ENCODE peak calls at places on chromosomes 4 and X, in seven cellular contexts. One of them, this sample, is unnamed.

GRCh38 chr4:55947254-55947882 is 1.4 kb upstream of the CEP135 start:
- DNase-seq in SJCRH30: no peak
- DNase-seq in stimulated activated naive CD8-positive, alpha-beta T cell treated with anti-CD3 and anti-CD28 coated beads, Interleukin-15, Interleukin-2, amounts not matched to agents 100 U/mL and 50 U/mL, for 24 hours: peak
- DNase-seq in NCI-H748 treated with DMSO at 0.1 percent for 48 hours: no peak
- DNase-seq in nephron progenitor cell: no peak
- DNase-seq in NCI-H1105: no peak
- DNase-seq in NCI-H1694 treated with DMSO at 0.1 percent for 48 hours: peak
- DNase-seq in this sample: no peak

GRCh38 chr4:80336582-80336981 is 1.1 kb downstream of the CFAP299 start:
- DNase-seq in SJCRH30: peak
- DNase-seq in stimulated activated naive CD8-positive, alpha-beta T cell treated with anti-CD3 and anti-CD28 coated beads, Interleukin-15, Interleukin-2, amounts not matched to agents 100 U/mL and 50 U/mL, for 24 hours: no peak
- DNase-seq in NCI-H748 treated with DMSO at 0.1 percent for 48 hours: peak
- DNase-seq in nephron progenitor cell: peak
- DNase-seq in NCI-H1105: peak
- DNase-seq in NCI-H1694 treated with DMSO at 0.1 percent for 48 hours: peak
- DNase-seq in this sample: peak

GRCh38 chr4:184313710-184314659 is 96.3 kb upstream of the ENPP6 start:
- DNase-seq in SJCRH30: no peak
- DNase-seq in stimulated activated naive CD8-positive, alpha-beta T cell treated with anti-CD3 and anti-CD28 coated beads, Interleukin-15, Interleukin-2, amounts not matched to agents 100 U/mL and 50 U/mL, for 24 hours: peak
- DNase-seq in NCI-H748 treated with DMSO at 0.1 percent for 48 hours: no peak
- DNase-seq in nephron progenitor cell: no peak
- DNase-seq in NCI-H1105: no peak
- DNase-seq in NCI-H1694 treated with DMSO at 0.1 percent for 48 hours: no peak
- DNase-seq in this sample: no peak

GRCh38 chrX:39438603-39439602 is 637.6 kb downstream of the MID1IP1 start:
- DNase-seq in SJCRH30: no peak
- DNase-seq in stimulated activated naive CD8-positive, alpha-beta T cell treated with anti-CD3 and anti-CD28 coated beads, Interleukin-15, Interleukin-2, amounts not matched to agents 100 U/mL and 50 U/mL, for 24 hours: no peak
- DNase-seq in NCI-H748 treated with DMSO at 0.1 percent for 48 hours: no peak
- DNase-seq in nephron progenitor cell: no peak
- DNase-seq in NCI-H1105: no peak
- DNase-seq in NCI-H1694 treated with DMSO at 0.1 percent for 48 hours: no peak
- DNase-seq in this sample: no peak

GRCh38 chrX:79413009-79413408 is 45.9 kb upstream of the ITM2A start:
- DNase-seq in SJCRH30: no peak
- DNase-seq in stimulated activated naive CD8-positive, alpha-beta T cell treated with anti-CD3 and anti-CD28 coated beads, Interleukin-15, Interleukin-2, amounts not matched to agents 100 U/mL and 50 U/mL, for 24 hours: no peak
- DNase-seq in NCI-H748 treated with DMSO at 0.1 percent for 48 hours: no peak
- DNase-seq in nephron progenitor cell: no peak
- DNase-seq in NCI-H1105: no peak
- DNase-seq in NCI-H1694 treated with DMSO at 0.1 percent for 48 hours: no peak
- DNase-seq in this sample: peak

GRCh38 chr4:147754037-147754445 is 22.2 kb downstream of the ARHGAP10 start:
- DNase-seq in SJCRH30: peak
- DNase-seq in stimulated activated naive CD8-positive, alpha-beta T cell treated with anti-CD3 and anti-CD28 coated beads, Interleukin-15, Interleukin-2, amounts not matched to agents 100 U/mL and 50 U/mL, for 24 hours: no peak
- DNase-seq in NCI-H748 treated with DMSO at 0.1 percent for 48 hours: no peak
- DNase-seq in nephron progenitor cell: no peak
- DNase-seq in NCI-H1105: no peak
- DNase-seq in NCI-H1694 treated with DMSO at 0.1 percent for 48 hours: no peak
- DNase-seq in this sample: no peak

GRCh38 chrX:55522577-55523254 is 33.1 kb upstream of the USP51 start:
- DNase-seq in SJCRH30: no peak
- DNase-seq in stimulated activated naive CD8-positive, alpha-beta T cell treated with anti-CD3 and anti-CD28 coated beads, Interleukin-15, Interleukin-2, amounts not matched to agents 100 U/mL and 50 U/mL, for 24 hours: no peak
- DNase-seq in NCI-H748 treated with DMSO at 0.1 percent for 48 hours: peak
- DNase-seq in nephron progenitor cell: no peak
- DNase-seq in NCI-H1105: no peak
- DNase-seq in NCI-H1694 treated with DMSO at 0.1 percent for 48 hours: no peak
- DNase-seq in this sample: no peak

GRCh38 chr4:151992301-151992700 is 231.5 kb upstream of the GATB start:
- DNase-seq in SJCRH30: no peak
- DNase-seq in stimulated activated naive CD8-positive, alpha-beta T cell treated with anti-CD3 and anti-CD28 coated beads, Interleukin-15, Interleukin-2, amounts not matched to agents 100 U/mL and 50 U/mL, for 24 hours: no peak
- DNase-seq in NCI-H748 treated with DMSO at 0.1 percent for 48 hours: no peak
- DNase-seq in nephron progenitor cell: no peak
- DNase-seq in NCI-H1105: no peak
- DNase-seq in NCI-H1694 treated with DMSO at 0.1 percent for 48 hours: no peak
- DNase-seq in this sample: no peak

GRCh38 chrX:44873415-44874270 is 655 bp downstream of the KDM6A start:
- DNase-seq in SJCRH30: peak
- DNase-seq in stimulated activated naive CD8-positive, alpha-beta T cell treated with anti-CD3 and anti-CD28 coated beads, Interleukin-15, Interleukin-2, amounts not matched to agents 100 U/mL and 50 U/mL, for 24 hours: peak
- DNase-seq in NCI-H748 treated with DMSO at 0.1 percent for 48 hours: no peak
- DNase-seq in nephron progenitor cell: peak
- DNase-seq in NCI-H1105: peak
- DNase-seq in NCI-H1694 treated with DMSO at 0.1 percent for 48 hours: no peak
- DNase-seq in this sample: peak

GRCh38 chr4:1549638-1550035 is 134.5 kb downstream of the FAM53A start:
- DNase-seq in SJCRH30: no peak
- DNase-seq in stimulated activated naive CD8-positive, alpha-beta T cell treated with anti-CD3 and anti-CD28 coated beads, Interleukin-15, Interleukin-2, amounts not matched to agents 100 U/mL and 50 U/mL, for 24 hours: no peak
- DNase-seq in NCI-H748 treated with DMSO at 0.1 percent for 48 hours: no peak
- DNase-seq in nephron progenitor cell: no peak
- DNase-seq in NCI-H1105: no peak
- DNase-seq in NCI-H1694 treated with DMSO at 0.1 percent for 48 hours: no peak
- DNase-seq in this sample: no peak

GRCh38 chr4:53192017-53192416 is 173.8 kb downstream of the SCFD2 start:
- DNase-seq in SJCRH30: no peak
- DNase-seq in stimulated activated naive CD8-positive, alpha-beta T cell treated with anti-CD3 and anti-CD28 coated beads, Interleukin-15, Interleukin-2, amounts not matched to agents 100 U/mL and 50 U/mL, for 24 hours: no peak
- DNase-seq in NCI-H748 treated with DMSO at 0.1 percent for 48 hours: no peak
- DNase-seq in nephron progenitor cell: no peak
- DNase-seq in NCI-H1105: no peak
- DNase-seq in NCI-H1694 treated with DMSO at 0.1 percent for 48 hours: no peak
- DNase-seq in this sample: no peak

GRCh38 chr4:101791189-101791572 is 651 bp downstream of the BANK1 start:
- DNase-seq in SJCRH30: no peak
- DNase-seq in stimulated activated naive CD8-positive, alpha-beta T cell treated with anti-CD3 and anti-CD28 coated beads, Interleukin-15, Interleukin-2, amounts not matched to agents 100 U/mL and 50 U/mL, for 24 hours: peak
- DNase-seq in NCI-H748 treated with DMSO at 0.1 percent for 48 hours: no peak
- DNase-seq in nephron progenitor cell: no peak
- DNase-seq in NCI-H1105: no peak
- DNase-seq in NCI-H1694 treated with DMSO at 0.1 percent for 48 hours: no peak
- DNase-seq in this sample: no peak

GRCh38 chrX:68443155-68443868 is 10.0 kb upstream of the OPHN1 start:
- DNase-seq in SJCRH30: no peak
- DNase-seq in stimulated activated naive CD8-positive, alpha-beta T cell treated with anti-CD3 and anti-CD28 coated beads, Interleukin-15, Interleukin-2, amounts not matched to agents 100 U/mL and 50 U/mL, for 24 hours: no peak
- DNase-seq in NCI-H748 treated with DMSO at 0.1 percent for 48 hours: no peak
- DNase-seq in nephron progenitor cell: no peak
- DNase-seq in NCI-H1105: no peak
- DNase-seq in NCI-H1694 treated with DMSO at 0.1 percent for 48 hours: no peak
- DNase-seq in this sample: no peak

GRCh38 chrX:48083212-48083611 is 11.8 kb upstream of the ZNF630 start:
- DNase-seq in SJCRH30: peak
- DNase-seq in stimulated activated naive CD8-positive, alpha-beta T cell treated with anti-CD3 and anti-CD28 coated beads, Interleukin-15, Interleukin-2, amounts not matched to agents 100 U/mL and 50 U/mL, for 24 hours: peak
- DNase-seq in NCI-H748 treated with DMSO at 0.1 percent for 48 hours: peak
- DNase-seq in nephron progenitor cell: peak
- DNase-seq in NCI-H1105: peak
- DNase-seq in NCI-H1694 treated with DMSO at 0.1 percent for 48 hours: peak
- DNase-seq in this sample: no peak

GRCh38 chrX:153592966-153593688 is 5.8 kb downstream of the CCNQ start:
- DNase-seq in SJCRH30: no peak
- DNase-seq in stimulated activated naive CD8-positive, alpha-beta T cell treated with anti-CD3 and anti-CD28 coated beads, Interleukin-15, Interleukin-2, amounts not matched to agents 100 U/mL and 50 U/mL, for 24 hours: no peak
- DNase-seq in NCI-H748 treated with DMSO at 0.1 percent for 48 hours: no peak
- DNase-seq in nephron progenitor cell: no peak
- DNase-seq in NCI-H1105: no peak
- DNase-seq in NCI-H1694 treated with DMSO at 0.1 percent for 48 hours: no peak
- DNase-seq in this sample: no peak

GRCh38 chr4:95050980-95051688 is 293.4 kb downstream of the BMPR1B start:
- DNase-seq in SJCRH30: no peak
- DNase-seq in stimulated activated naive CD8-positive, alpha-beta T cell treated with anti-CD3 and anti-CD28 coated beads, Interleukin-15, Interleukin-2, amounts not matched to agents 100 U/mL and 50 U/mL, for 24 hours: no peak
- DNase-seq in NCI-H748 treated with DMSO at 0.1 percent for 48 hours: no peak
- DNase-seq in nephron progenitor cell: peak
- DNase-seq in NCI-H1105: no peak
- DNase-seq in NCI-H1694 treated with DMSO at 0.1 percent for 48 hours: no peak
- DNase-seq in this sample: no peak

GRCh38 chr4:123555500-123556273 is 159.1 kb downstream of the SPRY1 start:
- DNase-seq in SJCRH30: peak
- DNase-seq in stimulated activated naive CD8-positive, alpha-beta T cell treated with anti-CD3 and anti-CD28 coated beads, Interleukin-15, Interleukin-2, amounts not matched to agents 100 U/mL and 50 U/mL, for 24 hours: no peak
- DNase-seq in NCI-H748 treated with DMSO at 0.1 percent for 48 hours: no peak
- DNase-seq in nephron progenitor cell: peak
- DNase-seq in NCI-H1105: peak
- DNase-seq in NCI-H1694 treated with DMSO at 0.1 percent for 48 hours: no peak
- DNase-seq in this sample: no peak

GRCh38 chr4:92236907-92237306 is 66.9 kb upstream of the GRID2 start:
- DNase-seq in SJCRH30: no peak
- DNase-seq in stimulated activated naive CD8-positive, alpha-beta T cell treated with anti-CD3 and anti-CD28 coated beads, Interleukin-15, Interleukin-2, amounts not matched to agents 100 U/mL and 50 U/mL, for 24 hours: no peak
- DNase-seq in NCI-H748 treated with DMSO at 0.1 percent for 48 hours: no peak
- DNase-seq in nephron progenitor cell: no peak
- DNase-seq in NCI-H1105: no peak
- DNase-seq in NCI-H1694 treated with DMSO at 0.1 percent for 48 hours: no peak
- DNase-seq in this sample: no peak

GRCh38 chr4:24210332-24210902 is 320.6 kb upstream of the PPARGC1A start:
- DNase-seq in SJCRH30: no peak
- DNase-seq in stimulated activated naive CD8-positive, alpha-beta T cell treated with anti-CD3 and anti-CD28 coated beads, Interleukin-15, Interleukin-2, amounts not matched to agents 100 U/mL and 50 U/mL, for 24 hours: no peak
- DNase-seq in NCI-H748 treated with DMSO at 0.1 percent for 48 hours: no peak
- DNase-seq in nephron progenitor cell: no peak
- DNase-seq in NCI-H1105: no peak
- DNase-seq in NCI-H1694 treated with DMSO at 0.1 percent for 48 hours: no peak
- DNase-seq in this sample: no peak

GRCh38 chr4:10240691-10241090 is 124.1 kb upstream of the WDR1 start:
- DNase-seq in SJCRH30: no peak
- DNase-seq in stimulated activated naive CD8-positive, alpha-beta T cell treated with anti-CD3 and anti-CD28 coated beads, Interleukin-15, Interleukin-2, amounts not matched to agents 100 U/mL and 50 U/mL, for 24 hours: no peak
- DNase-seq in NCI-H748 treated with DMSO at 0.1 percent for 48 hours: no peak
- DNase-seq in nephron progenitor cell: no peak
- DNase-seq in NCI-H1105: no peak
- DNase-seq in NCI-H1694 treated with DMSO at 0.1 percent for 48 hours: no peak
- DNase-seq in this sample: no peak